ENCODE peak calls at places on chromosome 7, in six cellular contexts. One of them, this sample, is unnamed.

GRCh38 chr7:132655071-132655761 is 78.9 kb upstream of the PLXNA4 start:
- DNase-seq in HL-60: peak; percentile 95
- DNase-seq in AG04449: no peak
- DNase-seq in astrocyte: peak; percentile 63
- DNase-seq in Peyer's patch: peak; percentile 83
- DNase-seq in neural crest cell: no peak
- DNase-seq in this sample: no peak

GRCh38 chr7:26603631-26604030 is 260.8 kb downstream of the SKAP2 start:
- DNase-seq in HL-60: no peak
- DNase-seq in AG04449: no peak
- DNase-seq in astrocyte: no peak
- DNase-seq in Peyer's patch: no peak
- DNase-seq in neural crest cell: no peak
- DNase-seq in this sample: no peak

GRCh38 chr7:135853499-135853898 is 104.9 kb upstream of the FAM180A start:
- DNase-seq in HL-60: no peak
- DNase-seq in AG04449: no peak
- DNase-seq in astrocyte: peak; percentile 78
- DNase-seq in Peyer's patch: no peak
- DNase-seq in neural crest cell: no peak
- DNase-seq in this sample: no peak

GRCh38 chr7:100142461-100142860 is 6.3 kb upstream of the LAMTOR4 start:
- DNase-seq in HL-60: no peak
- DNase-seq in AG04449: no peak
- DNase-seq in astrocyte: no peak
- DNase-seq in Peyer's patch: no peak
- DNase-seq in neural crest cell: no peak
- DNase-seq in this sample: peak; percentile 15

GRCh38 chr7:30992414-30992813 is 28.7 kb downstream of the GHRHR start:
- DNase-seq in HL-60: no peak
- DNase-seq in AG04449: no peak
- DNase-seq in astrocyte: no peak
- DNase-seq in Peyer's patch: no peak
- DNase-seq in neural crest cell: no peak
- DNase-seq in this sample: no peak

GRCh38 chr7:128869138-128869943 is 6.7 kb downstream of the ATP6V1F start:
- DNase-seq in HL-60: peak; percentile 35
- DNase-seq in AG04449: no peak
- DNase-seq in astrocyte: peak; percentile 19
- DNase-seq in Peyer's patch: peak; percentile 78
- DNase-seq in neural crest cell: peak; percentile 36
- DNase-seq in this sample: no peak

GRCh38 chr7:1743481-1744230 is 73.6 kb downstream of the ELFN1 start:
- DNase-seq in HL-60: no peak
- DNase-seq in AG04449: no peak
- DNase-seq in astrocyte: no peak
- DNase-seq in Peyer's patch: no peak
- DNase-seq in neural crest cell: no peak
- DNase-seq in this sample: no peak

GRCh38 chr7:63900394-63901203 is 98.0 kb upstream of the ZNF722 start:
- DNase-seq in HL-60: peak; percentile 92
- DNase-seq in AG04449: no peak
- DNase-seq in astrocyte: no peak
- DNase-seq in Peyer's patch: peak; percentile 77
- DNase-seq in neural crest cell: no peak
- DNase-seq in this sample: peak; percentile 87

GRCh38 chr7:132532237-132532734 is 44.0 kb downstream of the PLXNA4 start:
- DNase-seq in HL-60: no peak
- DNase-seq in AG04449: no peak
- DNase-seq in astrocyte: no peak
- DNase-seq in Peyer's patch: no peak
- DNase-seq in neural crest cell: no peak
- DNase-seq in this sample: no peak

GRCh38 chr7:98555403-98555802 is 61.7 kb upstream of the NPTX2 start:
- DNase-seq in HL-60: no peak
- DNase-seq in AG04449: no peak
- DNase-seq in astrocyte: no peak
- DNase-seq in Peyer's patch: peak; percentile 75
- DNase-seq in neural crest cell: no peak
- DNase-seq in this sample: no peak

GRCh38 chr7:30433082-30433481 is 45.5 kb downstream of the NOD1 start:
- DNase-seq in HL-60: peak; percentile 73
- DNase-seq in AG04449: peak; percentile 57
- DNase-seq in astrocyte: peak; percentile 72
- DNase-seq in Peyer's patch: peak; percentile 61
- DNase-seq in neural crest cell: no peak
- DNase-seq in this sample: peak; percentile 44

GRCh38 chr7:17497136-17497535 is 198.7 kb downstream of the AHR start:
- DNase-seq in HL-60: no peak
- DNase-seq in AG04449: no peak
- DNase-seq in astrocyte: no peak
- DNase-seq in Peyer's patch: no peak
- DNase-seq in neural crest cell: no peak
- DNase-seq in this sample: no peak

GRCh38 chr7:23055582-23056178 is 41.8 kb upstream of the HYCC1 start:
- DNase-seq in HL-60: peak; percentile 74
- DNase-seq in AG04449: no peak
- DNase-seq in astrocyte: peak; percentile 39
- DNase-seq in Peyer's patch: peak; percentile 81
- DNase-seq in neural crest cell: peak; percentile 37
- DNase-seq in this sample: peak; percentile 52

GRCh38 chr7:105775580-105775979 is 100.8 kb downstream of the ATXN7L1 start:
- DNase-seq in HL-60: no peak
- DNase-seq in AG04449: no peak
- DNase-seq in astrocyte: peak; percentile 18
- DNase-seq in Peyer's patch: no peak
- DNase-seq in neural crest cell: no peak
- DNase-seq in this sample: no peak

GRCh38 chr7:50226669-50227068 is 77.8 kb upstream of the IKZF1 start:
- DNase-seq in HL-60: no peak
- DNase-seq in AG04449: no peak
- DNase-seq in astrocyte: no peak
- DNase-seq in Peyer's patch: peak; percentile 37
- DNase-seq in neural crest cell: no peak
- DNase-seq in this sample: no peak

GRCh38 chr7:122310119-122311021 is 5.8 kb upstream of the FEZF1 start:
- DNase-seq in HL-60: no peak
- DNase-seq in AG04449: no peak
- DNase-seq in astrocyte: no peak
- DNase-seq in Peyer's patch: no peak
- DNase-seq in neural crest cell: no peak
- DNase-seq in this sample: no peak

GRCh38 chr7:8035647-8036518 is 67.3 kb downstream of the GLCCI1 start:
- DNase-seq in HL-60: peak; percentile 42
- DNase-seq in AG04449: no peak
- DNase-seq in astrocyte: peak; percentile 10
- DNase-seq in Peyer's patch: no peak
- DNase-seq in neural crest cell: no peak
- DNase-seq in this sample: no peak

GRCh38 chr7:30148951-30149459 is 14.2 kb downstream of the MTURN start:
- DNase-seq in HL-60: peak; percentile 88
- DNase-seq in AG04449: no peak
- DNase-seq in astrocyte: no peak
- DNase-seq in Peyer's patch: no peak
- DNase-seq in neural crest cell: no peak
- DNase-seq in this sample: peak; percentile 57

GRCh38 chr7:87570178-87570577 is 30.5 kb downstream of the ABCB1 start:
- DNase-seq in HL-60: no peak
- DNase-seq in AG04449: peak; percentile 41
- DNase-seq in astrocyte: peak; percentile 93
- DNase-seq in Peyer's patch: no peak
- DNase-seq in neural crest cell: no peak
- DNase-seq in this sample: no peak

GRCh38 chr7:140497241-140497769 is 18.0 kb upstream of the MKRN1 start:
- DNase-seq in HL-60: no peak
- DNase-seq in AG04449: no peak
- DNase-seq in astrocyte: no peak
- DNase-seq in Peyer's patch: no peak
- DNase-seq in neural crest cell: no peak
- DNase-seq in this sample: no peak

GRCh38 chr7:140506788-140507464 is 27.6 kb upstream of the MKRN1 start:
- DNase-seq in HL-60: no peak
- DNase-seq in AG04449: peak; percentile 68
- DNase-seq in astrocyte: peak; percentile 42
- DNase-seq in Peyer's patch: no peak
- DNase-seq in neural crest cell: no peak
- DNase-seq in this sample: no peak

GRCh38 chr7:140501941-140502340 is 22.6 kb upstream of the MKRN1 start:
- DNase-seq in HL-60: no peak
- DNase-seq in AG04449: no peak
- DNase-seq in astrocyte: no peak
- DNase-seq in Peyer's patch: peak; percentile 71
- DNase-seq in neural crest cell: no peak
- DNase-seq in this sample: no peak
- TF ChIP-seq CTCF in HL-60: no peak
- TF ChIP-seq CTCF in AG04449: no peak
- TF ChIP-seq CTCF in astrocyte: no peak
- TF ChIP-seq CTCF in Peyer's patch: peak; percentile 38
- TF ChIP-seq CTCF in neural crest cell: no peak
- TF ChIP-seq CTCF in this sample: no peak

DNA sequence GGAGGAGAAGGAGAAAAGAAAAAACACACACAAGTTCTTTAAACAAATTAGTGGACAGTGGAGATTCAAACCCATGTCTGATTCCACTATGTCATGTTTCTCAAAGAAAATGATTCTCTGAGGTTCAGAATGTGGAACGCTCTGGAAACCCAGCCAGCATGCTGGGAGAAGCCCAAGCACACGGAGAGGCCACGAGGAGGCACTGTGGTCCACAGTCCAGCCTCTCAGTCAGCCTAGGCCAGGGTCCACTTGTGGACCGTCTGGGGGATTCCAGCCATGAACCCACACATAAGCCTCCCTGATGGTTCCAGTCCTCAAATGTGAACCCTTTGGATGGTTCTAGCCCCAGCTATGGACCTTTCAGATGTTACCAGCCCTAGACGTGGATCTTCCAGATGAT is 73.4 kb downstream of the CAV1 start:
- DNase-seq in HL-60: no peak
- DNase-seq in AG04449: no peak
- DNase-seq in astrocyte: no peak
- DNase-seq in Peyer's patch: no peak
- DNase-seq in neural crest cell: no peak
- DNase-seq in this sample: no peak
- TF ChIP-seq CTCF in HL-60: no peak
- TF ChIP-seq CTCF in AG04449: peak; percentile 23
- TF ChIP-seq CTCF in astrocyte: peak; percentile 13
- TF ChIP-seq CTCF in Peyer's patch: peak; percentile 34
- TF ChIP-seq CTCF in neural crest cell: no peak
- TF ChIP-seq CTCF in this sample: no peak

DNA sequence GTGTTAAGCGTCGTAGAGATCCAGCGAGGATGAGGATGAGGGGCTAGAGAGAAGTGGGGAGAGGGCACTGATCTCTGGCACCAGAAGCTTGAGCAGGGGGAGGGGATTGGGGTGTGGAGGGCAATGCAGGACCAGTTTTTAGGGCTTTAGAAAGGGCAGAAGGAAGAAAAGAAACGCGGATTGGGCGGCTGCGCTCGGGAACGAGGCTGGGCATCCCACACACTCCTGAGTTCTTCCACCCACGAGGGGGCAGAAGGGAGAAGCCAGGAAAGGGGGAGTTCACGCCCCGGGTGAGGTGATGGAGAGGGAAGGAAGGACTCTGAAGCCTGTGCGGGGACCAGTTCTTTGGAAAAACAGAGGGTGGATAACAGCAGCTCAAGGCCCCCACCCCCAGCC is 6.1 kb upstream of the VGF start:
- DNase-seq in HL-60: no peak
- DNase-seq in AG04449: no peak
- DNase-seq in astrocyte: no peak
- DNase-seq in Peyer's patch: no peak
- DNase-seq in neural crest cell: no peak
- DNase-seq in this sample: no peak
- TF ChIP-seq CTCF in HL-60: no peak
- TF ChIP-seq CTCF in AG04449: peak; percentile 47
- TF ChIP-seq CTCF in astrocyte: no peak
- TF ChIP-seq CTCF in Peyer's patch: no peak
- TF ChIP-seq CTCF in neural crest cell: no peak
- TF ChIP-seq CTCF in this sample: no peak

DNA sequence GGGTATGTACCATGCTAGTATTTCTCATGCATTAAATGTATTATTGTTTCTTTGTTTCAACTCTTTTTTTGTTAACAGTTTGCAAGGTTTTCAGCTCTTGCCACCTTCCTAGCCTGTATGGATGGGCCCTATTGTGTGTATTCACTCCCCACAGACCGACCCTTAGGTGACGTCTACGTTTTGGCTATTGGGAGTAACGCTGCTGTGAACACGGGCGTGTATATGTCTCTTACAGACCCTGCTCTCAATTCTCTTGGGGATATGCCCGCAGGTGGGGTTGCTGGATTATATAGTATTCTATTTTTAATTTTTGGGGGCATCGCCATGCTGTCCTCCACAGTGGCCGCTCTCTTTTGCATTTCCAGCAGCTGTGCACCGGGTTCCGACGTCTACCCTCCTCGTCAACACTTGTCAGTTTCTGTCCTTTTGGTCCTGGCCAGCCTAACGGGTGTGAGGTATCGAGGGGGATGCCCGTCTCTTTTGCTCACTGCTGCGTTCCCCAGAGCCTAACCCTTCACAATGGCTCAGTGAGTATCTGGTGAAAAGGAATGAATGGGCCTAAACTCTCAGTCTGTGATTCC is 64.1 kb upstream of the GNA12 start:
- DNase-seq in HL-60: no peak
- DNase-seq in AG04449: no peak
- DNase-seq in astrocyte: no peak
- DNase-seq in Peyer's patch: no peak
- DNase-seq in neural crest cell: no peak
- DNase-seq in this sample: no peak
- TF ChIP-seq CTCF in HL-60: no peak
- TF ChIP-seq CTCF in AG04449: no peak
- TF ChIP-seq CTCF in astrocyte: no peak
- TF ChIP-seq CTCF in Peyer's patch: no peak
- TF ChIP-seq CTCF in neural crest cell: no peak
- TF ChIP-seq CTCF in this sample: no peak

GRCh38 chr7:12217311-12217710 is 6.2 kb downstream of the TMEM106B start:
- DNase-seq in HL-60: no peak
- DNase-seq in AG04449: no peak
- DNase-seq in astrocyte: no peak
- DNase-seq in Peyer's patch: no peak
- DNase-seq in neural crest cell: no peak
- DNase-seq in this sample: no peak

GRCh38 chr7:12207046-12207445 is 4.0 kb upstream of the TMEM106B start:
- DNase-seq in HL-60: no peak
- DNase-seq in AG04449: no peak
- DNase-seq in astrocyte: no peak
- DNase-seq in Peyer's patch: no peak
- DNase-seq in neural crest cell: no peak
- DNase-seq in this sample: no peak

GRCh38 chr7:12210179-12211053 is 678 bp upstream of the TMEM106B start:
- DNase-seq in HL-60: no peak
- DNase-seq in AG04449: no peak
- DNase-seq in astrocyte: peak; percentile 41
- DNase-seq in Peyer's patch: peak; percentile 67
- DNase-seq in neural crest cell: no peak
- DNase-seq in this sample: no peak

GRCh38 chr7:12212051-12212485 is 974 bp downstream of the TMEM106B start:
- DNase-seq in HL-60: no peak
- DNase-seq in AG04449: no peak
- DNase-seq in astrocyte: peak; percentile 6
- DNase-seq in Peyer's patch: no peak
- DNase-seq in neural crest cell: no peak
- DNase-seq in this sample: no peak

GRCh38 chr7:12211054-12212050 is at the start of gene TMEM106B:
- DNase-seq in HL-60: peak; percentile 95
- DNase-seq in AG04449: peak; percentile 63
- DNase-seq in astrocyte: peak; percentile 86
- DNase-seq in Peyer's patch: peak; percentile 99
- DNase-seq in neural crest cell: peak; percentile 91
- DNase-seq in this sample: peak; percentile 97
- TF ChIP-seq CTCF in HL-60: no peak
- TF ChIP-seq CTCF in AG04449: no peak
- TF ChIP-seq CTCF in astrocyte: no peak
- TF ChIP-seq CTCF in Peyer's patch: no peak
- TF ChIP-seq CTCF in neural crest cell: peak; percentile 32
- TF ChIP-seq CTCF in this sample: no peak

This sample was measured in CD14-positive monocyte.